ENCODE peak calls at places on chromosome 10, in six cellular contexts. M is stimulated activated CD4-positive, alpha-beta T cell treated with anti-CD3 and anti-CD28 coated beads, Interleukin-1b, Interleukin-23, amount 100 ng/mL, for 4 hours; T is fibroblast of villous mesenchyme; K is Ammon's horn; Y is GM23248; V is NCI-H69. H is an unnamed sample.

GRCh38 chr10:99536400-99537254 is 3.9 kb downstream of the NKX2-3 start:
- DNase-seq in M (no peak), Y (no peak), K (no peak), V (no peak), T (no peak), H (no peak)

GRCh38 chr10:70816220-70816894 is 609 bp downstream of the SGPL1 start:
- DNase-seq in V (peak), K (peak), Y (peak), M (peak), T (peak), H (peak)

GRCh38 chr10:6271663-6272062 is 68.9 kb downstream of the PFKFB3 start:
- DNase-seq in K (no peak), Y (no peak), V (no peak), M (no peak), T (no peak), H (no peak)

GRCh38 chr10:97640868-97641811 is 669 bp downstream of the PI4K2A start:
- DNase-seq in Y (peak), T (peak), K (peak), M (no peak), V (peak), H (no peak)

GRCh38 chr10:7722927-7723529 is 19.9 kb downstream of the ITIH2 start:
- DNase-seq in V (no peak), K (no peak), M (no peak), Y (no peak), T (no peak), H (no peak)

GRCh38 chr10:131569851-131570715 is 258.6 kb upstream of the TCERG1L start:
- DNase-seq in M (no peak), K (no peak), V (no peak), T (no peak), Y (peak), H (no peak)

GRCh38 chr10:32937824-32938482 is 20.1 kb downstream of the ITGB1 start:
- DNase-seq in V (no peak), Y (peak), K (peak), T (peak), M (no peak), H (no peak)

GRCh38 chr10:33254556-33255160 is 79.8 kb downstream of the NRP1 start:
- DNase-seq in Y (no peak), M (no peak), K (no peak), V (no peak), T (no peak), H (no peak)

GRCh38 chr10:48282829-48283228 is 8.3 kb upstream of the FRMPD2 start:
- DNase-seq in T (no peak), M (no peak), V (no peak), Y (no peak), K (no peak), H (no peak)

GRCh38 chr10:14571866-14572507 is 202.7 kb downstream of the FAM107B start:
- DNase-seq in K (peak), Y (peak), T (no peak), V (no peak), M (no peak), H (no peak)

GRCh38 chr10:14456218-14456869 is 125.6 kb upstream of the FRMD4A start:
- DNase-seq in T (no peak), M (no peak), K (no peak), Y (no peak), V (no peak), H (no peak)

GRCh38 chr10:9296206-9296605 is 1241.7 kb downstream of the GATA3 start:
- DNase-seq in K (no peak), T (no peak), M (no peak), Y (peak), V (no peak), H (no peak)

GRCh38 chr10:103241262-103242011 is 4.2 kb upstream of the RPEL1 start:
- DNase-seq in K (peak), Y (peak), M (no peak), T (peak), V (peak), H (no peak)

GRCh38 chr10:21516270-21517131 is 9.0 kb downstream of the SKIDA1 start:
- DNase-seq in T (peak), V (peak), K (peak), Y (peak), M (no peak), H (no peak)

GRCh38 chr10:79356104-79356503 is 8.8 kb downstream of the PPIF start:
- DNase-seq in M (no peak), K (no peak), V (no peak), Y (no peak), T (no peak), H (no peak)

GRCh38 chr10:96832721-96833219 is 672 bp downstream of the LCOR start:
- DNase-seq in M (peak), Y (peak), T (peak), V (peak), K (peak), H (peak)

GRCh38 chr10:69319911-69320316 is 41.6 kb downstream of the HK1 start:
- DNase-seq in V (no peak), K (no peak), M (no peak), T (no peak), Y (no peak), H (no peak)

GRCh38 chr10:29881811-29882210 is 177.6 kb downstream of the JCAD start:
- DNase-seq in M (no peak), Y (no peak), K (no peak), T (no peak), V (no peak), H (no peak)

GRCh38 chr10:48649349-48649944 is 35.2 kb upstream of the WDFY4 start:
- DNase-seq in Y (peak), V (no peak), M (no peak), T (no peak), K (peak), H (no peak)

GRCh38 chr10:128316327-128316726 is 190.1 kb upstream of the MKI67 start:
- DNase-seq in T (no peak), K (no peak), Y (no peak), V (no peak), M (no peak), H (no peak)

GRCh38 chr10:114634607-114634974 is 23.5 kb downstream of the ABLIM1 start:
- DNase-seq in V (peak), Y (peak), M (no peak), K (peak), T (peak), H (peak)

H was measured in skeletal muscle cell.